ENCODE peak calls at places on chromosomes 6 and 20, in nine cellular contexts. One of them, this sample, is unnamed.

GRCh38 chr6:6891949-6892461 is 215.8 kb upstream of the RREB1 start:
- DNase-seq in activated gamma-delta T cell treated with Interleukin-2 at 50 U/mL for 16 hours: no peak
- DNase-seq in globus pallidus: no peak
- DNase-seq in GM10248: no peak
- DNase-seq in bronchial epithelial cell: peak
- DNase-seq in GM13977: no peak
- DNase-seq in hepatic stellate cell: no peak
- DNase-seq in stimulated activated naive CD4-positive, alpha-beta T cell treated with Interleukin-2 at 50 U/mL for 16 hours: no peak
- DNase-seq in transverse colon: no peak
- DNase-seq in this sample: no peak

GRCh38 chr20:50286609-50287008 is 96.0 kb downstream of the CEBPB start:
- DNase-seq in GM13977: peak
- DNase-seq in globus pallidus: no peak
- DNase-seq in activated gamma-delta T cell treated with Interleukin-2 at 50 U/mL for 16 hours: no peak
- DNase-seq in stimulated activated naive CD4-positive, alpha-beta T cell treated with Interleukin-2 at 50 U/mL for 16 hours: no peak
- DNase-seq in GM10248: peak
- DNase-seq in transverse colon: peak
- DNase-seq in bronchial epithelial cell: peak
- DNase-seq in hepatic stellate cell: peak
- DNase-seq in this sample: peak

GRCh38 chr6:167302074-167302473 is 11.0 kb downstream of the UNC93A start:
- DNase-seq in activated gamma-delta T cell treated with Interleukin-2 at 50 U/mL for 16 hours: no peak
- DNase-seq in stimulated activated naive CD4-positive, alpha-beta T cell treated with Interleukin-2 at 50 U/mL for 16 hours: no peak
- DNase-seq in globus pallidus: no peak
- DNase-seq in GM10248: no peak
- DNase-seq in hepatic stellate cell: no peak
- DNase-seq in transverse colon: no peak
- DNase-seq in GM13977: no peak
- DNase-seq in bronchial epithelial cell: no peak
- DNase-seq in this sample: no peak

GRCh38 chr20:37946946-37947345 is 44.0 kb downstream of the VSTM2L start:
- DNase-seq in GM13977: no peak
- DNase-seq in bronchial epithelial cell: no peak
- DNase-seq in hepatic stellate cell: no peak
- DNase-seq in transverse colon: no peak
- DNase-seq in activated gamma-delta T cell treated with Interleukin-2 at 50 U/mL for 16 hours: no peak
- DNase-seq in stimulated activated naive CD4-positive, alpha-beta T cell treated with Interleukin-2 at 50 U/mL for 16 hours: no peak
- DNase-seq in globus pallidus: no peak
- DNase-seq in GM10248: no peak
- DNase-seq in this sample: no peak

GRCh38 chr6:159680104-159680503 is 12.9 kb downstream of the SOD2 start:
- DNase-seq in GM13977: no peak
- DNase-seq in transverse colon: no peak
- DNase-seq in bronchial epithelial cell: no peak
- DNase-seq in activated gamma-delta T cell treated with Interleukin-2 at 50 U/mL for 16 hours: no peak
- DNase-seq in hepatic stellate cell: no peak
- DNase-seq in globus pallidus: no peak
- DNase-seq in GM10248: no peak
- DNase-seq in stimulated activated naive CD4-positive, alpha-beta T cell treated with Interleukin-2 at 50 U/mL for 16 hours: no peak
- DNase-seq in this sample: no peak

GRCh38 chr20:22925613-22925983 is 109.5 kb upstream of the SSTR4 start:
- DNase-seq in activated gamma-delta T cell treated with Interleukin-2 at 50 U/mL for 16 hours: no peak
- DNase-seq in GM13977: no peak
- DNase-seq in bronchial epithelial cell: peak
- DNase-seq in transverse colon: no peak
- DNase-seq in hepatic stellate cell: no peak
- DNase-seq in stimulated activated naive CD4-positive, alpha-beta T cell treated with Interleukin-2 at 50 U/mL for 16 hours: no peak
- DNase-seq in globus pallidus: no peak
- DNase-seq in GM10248: no peak
- DNase-seq in this sample: no peak

GRCh38 chr6:133945158-133945557 is 7.9 kb upstream of the TBPL1 start:
- DNase-seq in GM13977: no peak
- DNase-seq in activated gamma-delta T cell treated with Interleukin-2 at 50 U/mL for 16 hours: no peak
- DNase-seq in bronchial epithelial cell: no peak
- DNase-seq in globus pallidus: no peak
- DNase-seq in hepatic stellate cell: no peak
- DNase-seq in stimulated activated naive CD4-positive, alpha-beta T cell treated with Interleukin-2 at 50 U/mL for 16 hours: no peak
- DNase-seq in GM10248: no peak
- DNase-seq in transverse colon: no peak
- DNase-seq in this sample: no peak

GRCh38 chr6:119317007-119317406 is 32.6 kb downstream of the MAN1A1 start:
- DNase-seq in hepatic stellate cell: no peak
- DNase-seq in activated gamma-delta T cell treated with Interleukin-2 at 50 U/mL for 16 hours: no peak
- DNase-seq in GM13977: no peak
- DNase-seq in bronchial epithelial cell: no peak
- DNase-seq in stimulated activated naive CD4-positive, alpha-beta T cell treated with Interleukin-2 at 50 U/mL for 16 hours: no peak
- DNase-seq in globus pallidus: no peak
- DNase-seq in transverse colon: no peak
- DNase-seq in GM10248: no peak
- DNase-seq in this sample: no peak

GRCh38 chr20:63099426-63100267 is 92.9 kb upstream of the BHLHE23 start:
- DNase-seq in transverse colon: peak
- DNase-seq in GM13977: no peak
- DNase-seq in activated gamma-delta T cell treated with Interleukin-2 at 50 U/mL for 16 hours: no peak
- DNase-seq in hepatic stellate cell: no peak
- DNase-seq in stimulated activated naive CD4-positive, alpha-beta T cell treated with Interleukin-2 at 50 U/mL for 16 hours: no peak
- DNase-seq in GM10248: no peak
- DNase-seq in bronchial epithelial cell: no peak
- DNase-seq in globus pallidus: no peak
- DNase-seq in this sample: no peak

GRCh38 chr20:13061381-13061780 is 52.6 kb downstream of the SPTLC3 start:
- DNase-seq in GM10248: no peak
- DNase-seq in hepatic stellate cell: no peak
- DNase-seq in transverse colon: no peak
- DNase-seq in bronchial epithelial cell: peak
- DNase-seq in GM13977: no peak
- DNase-seq in globus pallidus: no peak
- DNase-seq in stimulated activated naive CD4-positive, alpha-beta T cell treated with Interleukin-2 at 50 U/mL for 16 hours: no peak
- DNase-seq in activated gamma-delta T cell treated with Interleukin-2 at 50 U/mL for 16 hours: no peak
- DNase-seq in this sample: no peak

GRCh38 chr20:51457281-51457932 is 85.1 kb downstream of the NFATC2 start:
- DNase-seq in stimulated activated naive CD4-positive, alpha-beta T cell treated with Interleukin-2 at 50 U/mL for 16 hours: no peak
- DNase-seq in transverse colon: no peak
- DNase-seq in globus pallidus: no peak
- DNase-seq in activated gamma-delta T cell treated with Interleukin-2 at 50 U/mL for 16 hours: no peak
- DNase-seq in bronchial epithelial cell: peak
- DNase-seq in hepatic stellate cell: no peak
- DNase-seq in GM10248: no peak
- DNase-seq in GM13977: no peak
- DNase-seq in this sample: peak

GRCh38 chr6:3388786-3389185 is 68.1 kb downstream of the SLC22A23 start:
- DNase-seq in bronchial epithelial cell: no peak
- DNase-seq in activated gamma-delta T cell treated with Interleukin-2 at 50 U/mL for 16 hours: no peak
- DNase-seq in globus pallidus: no peak
- DNase-seq in GM13977: peak
- DNase-seq in transverse colon: no peak
- DNase-seq in GM10248: peak
- DNase-seq in hepatic stellate cell: no peak
- DNase-seq in stimulated activated naive CD4-positive, alpha-beta T cell treated with Interleukin-2 at 50 U/mL for 16 hours: no peak
- DNase-seq in this sample: no peak

GRCh38 chr20:63246490-63247284 is 7.6 kb downstream of the NKAIN4 start:
- DNase-seq in bronchial epithelial cell: no peak
- DNase-seq in hepatic stellate cell: no peak
- DNase-seq in GM13977: no peak
- DNase-seq in stimulated activated naive CD4-positive, alpha-beta T cell treated with Interleukin-2 at 50 U/mL for 16 hours: no peak
- DNase-seq in globus pallidus: no peak
- DNase-seq in GM10248: no peak
- DNase-seq in activated gamma-delta T cell treated with Interleukin-2 at 50 U/mL for 16 hours: no peak
- DNase-seq in transverse colon: no peak
- DNase-seq in this sample: no peak

GRCh38 chr6:165676435-165677068 is 13.5 kb upstream of the PDE10A start:
- DNase-seq in hepatic stellate cell: peak
- DNase-seq in stimulated activated naive CD4-positive, alpha-beta T cell treated with Interleukin-2 at 50 U/mL for 16 hours: no peak
- DNase-seq in globus pallidus: no peak
- DNase-seq in GM13977: no peak
- DNase-seq in GM10248: no peak
- DNase-seq in bronchial epithelial cell: no peak
- DNase-seq in transverse colon: no peak
- DNase-seq in activated gamma-delta T cell treated with Interleukin-2 at 50 U/mL for 16 hours: no peak
- DNase-seq in this sample: no peak

GRCh38 chr6:155628315-155628714 is 172.7 kb upstream of the NOX3 start:
- DNase-seq in bronchial epithelial cell: no peak
- DNase-seq in stimulated activated naive CD4-positive, alpha-beta T cell treated with Interleukin-2 at 50 U/mL for 16 hours: peak
- DNase-seq in transverse colon: no peak
- DNase-seq in activated gamma-delta T cell treated with Interleukin-2 at 50 U/mL for 16 hours: no peak
- DNase-seq in hepatic stellate cell: no peak
- DNase-seq in GM10248: peak
- DNase-seq in GM13977: no peak
- DNase-seq in globus pallidus: no peak
- DNase-seq in this sample: no peak

GRCh38 chr20:64109831-64110391 is 2.5 kb upstream of the NPBWR2 start:
- DNase-seq in stimulated activated naive CD4-positive, alpha-beta T cell treated with Interleukin-2 at 50 U/mL for 16 hours: no peak
- DNase-seq in GM13977: no peak
- DNase-seq in hepatic stellate cell: no peak
- DNase-seq in bronchial epithelial cell: no peak
- DNase-seq in activated gamma-delta T cell treated with Interleukin-2 at 50 U/mL for 16 hours: no peak
- DNase-seq in GM10248: no peak
- DNase-seq in transverse colon: peak
- DNase-seq in globus pallidus: no peak
- DNase-seq in this sample: no peak

GRCh38 chr6:129203190-129203900 is 320.4 kb downstream of the LAMA2 start:
- DNase-seq in GM13977: no peak
- DNase-seq in activated gamma-delta T cell treated with Interleukin-2 at 50 U/mL for 16 hours: no peak
- DNase-seq in stimulated activated naive CD4-positive, alpha-beta T cell treated with Interleukin-2 at 50 U/mL for 16 hours: no peak
- DNase-seq in transverse colon: no peak
- DNase-seq in bronchial epithelial cell: no peak
- DNase-seq in GM10248: no peak
- DNase-seq in hepatic stellate cell: no peak
- DNase-seq in globus pallidus: no peak
- DNase-seq in this sample: no peak

GRCh38 chr6:157669747-157670216 is 153.3 kb upstream of the SNX9 start:
- DNase-seq in activated gamma-delta T cell treated with Interleukin-2 at 50 U/mL for 16 hours: no peak
- DNase-seq in transverse colon: peak
- DNase-seq in bronchial epithelial cell: peak
- DNase-seq in stimulated activated naive CD4-positive, alpha-beta T cell treated with Interleukin-2 at 50 U/mL for 16 hours: no peak
- DNase-seq in hepatic stellate cell: peak
- DNase-seq in globus pallidus: peak
- DNase-seq in GM13977: no peak
- DNase-seq in GM10248: no peak
- DNase-seq in this sample: peak

GRCh38 chr20:63186528-63187316 is 29.2 kb downstream of the YTHDF1 start:
- DNase-seq in bronchial epithelial cell: peak
- DNase-seq in globus pallidus: no peak
- DNase-seq in GM10248: no peak
- DNase-seq in stimulated activated naive CD4-positive, alpha-beta T cell treated with Interleukin-2 at 50 U/mL for 16 hours: no peak
- DNase-seq in transverse colon: no peak
- DNase-seq in hepatic stellate cell: peak
- DNase-seq in GM13977: no peak
- DNase-seq in activated gamma-delta T cell treated with Interleukin-2 at 50 U/mL for 16 hours: no peak
- DNase-seq in this sample: no peak

GRCh38 chr20:32585011-32585518 is at the start of gene NOL4L:
- DNase-seq in activated gamma-delta T cell treated with Interleukin-2 at 50 U/mL for 16 hours: peak
- DNase-seq in hepatic stellate cell: peak
- DNase-seq in transverse colon: no peak
- DNase-seq in GM13977: peak
- DNase-seq in stimulated activated naive CD4-positive, alpha-beta T cell treated with Interleukin-2 at 50 U/mL for 16 hours: peak
- DNase-seq in globus pallidus: peak
- DNase-seq in GM10248: no peak
- DNase-seq in bronchial epithelial cell: no peak
- DNase-seq in this sample: no peak

GRCh38 chr6:132830236-132830799 is 15.9 kb downstream of the RPS12 start:
- DNase-seq in transverse colon: no peak
- DNase-seq in bronchial epithelial cell: peak
- DNase-seq in stimulated activated naive CD4-positive, alpha-beta T cell treated with Interleukin-2 at 50 U/mL for 16 hours: no peak
- DNase-seq in GM13977: peak
- DNase-seq in GM10248: no peak
- DNase-seq in globus pallidus: peak
- DNase-seq in hepatic stellate cell: no peak
- DNase-seq in activated gamma-delta T cell treated with Interleukin-2 at 50 U/mL for 16 hours: no peak
- DNase-seq in this sample: no peak

GRCh38 chr6:95576218-95576617 is 1.1 kb upstream of the MANEA start:
- DNase-seq in stimulated activated naive CD4-positive, alpha-beta T cell treated with Interleukin-2 at 50 U/mL for 16 hours: no peak
- DNase-seq in GM13977: no peak
- DNase-seq in activated gamma-delta T cell treated with Interleukin-2 at 50 U/mL for 16 hours: no peak
- DNase-seq in transverse colon: no peak
- DNase-seq in globus pallidus: no peak
- DNase-seq in bronchial epithelial cell: peak
- DNase-seq in hepatic stellate cell: no peak
- DNase-seq in GM10248: no peak
- DNase-seq in this sample: no peak

GRCh38 chr6:134446228-134446848 is 128.4 kb upstream of the SGK1 start:
- DNase-seq in globus pallidus: peak
- DNase-seq in activated gamma-delta T cell treated with Interleukin-2 at 50 U/mL for 16 hours: no peak
- DNase-seq in GM10248: no peak
- DNase-seq in bronchial epithelial cell: peak
- DNase-seq in hepatic stellate cell: no peak
- DNase-seq in stimulated activated naive CD4-positive, alpha-beta T cell treated with Interleukin-2 at 50 U/mL for 16 hours: no peak
- DNase-seq in GM13977: no peak
- DNase-seq in transverse colon: no peak
- DNase-seq in this sample: peak

GRCh38 chr6:157667211-157668033 is 155.6 kb upstream of the SNX9 start:
- DNase-seq in transverse colon: peak
- DNase-seq in GM13977: peak
- DNase-seq in hepatic stellate cell: peak
- DNase-seq in GM10248: peak
- DNase-seq in activated gamma-delta T cell treated with Interleukin-2 at 50 U/mL for 16 hours: peak
- DNase-seq in globus pallidus: peak
- DNase-seq in bronchial epithelial cell: peak
- DNase-seq in stimulated activated naive CD4-positive, alpha-beta T cell treated with Interleukin-2 at 50 U/mL for 16 hours: peak
- DNase-seq in this sample: peak

GRCh38 chr6:133191323-133191722 is 49.8 kb upstream of the EYA4 start:
- DNase-seq in transverse colon: no peak
- DNase-seq in bronchial epithelial cell: no peak
- DNase-seq in GM13977: no peak
- DNase-seq in activated gamma-delta T cell treated with Interleukin-2 at 50 U/mL for 16 hours: no peak
- DNase-seq in GM10248: no peak
- DNase-seq in globus pallidus: no peak
- DNase-seq in hepatic stellate cell: no peak
- DNase-seq in stimulated activated naive CD4-positive, alpha-beta T cell treated with Interleukin-2 at 50 U/mL for 16 hours: no peak
- DNase-seq in this sample: no peak

GRCh38 chr6:128437685-128438084 is 82.7 kb downstream of the PTPRK start:
- DNase-seq in GM10248: no peak
- DNase-seq in bronchial epithelial cell: no peak
- DNase-seq in hepatic stellate cell: no peak
- DNase-seq in globus pallidus: no peak
- DNase-seq in GM13977: no peak
- DNase-seq in stimulated activated naive CD4-positive, alpha-beta T cell treated with Interleukin-2 at 50 U/mL for 16 hours: no peak
- DNase-seq in transverse colon: no peak
- DNase-seq in activated gamma-delta T cell treated with Interleukin-2 at 50 U/mL for 16 hours: no peak
- DNase-seq in this sample: no peak